ENCODE peak calls at places on chromosomes 7 and 10, in eight cellular contexts. T, V, U, B, E, A, S and O are unnamed samples.

GRCh38 chr7:55520426-55521140 is 51.7 kb downstream of the VOPP1 start:
- DNase-seq in A (no peak), V (no peak), B (no peak), T (no peak), E (no peak), U (no peak), S (no peak), O (no peak)

GRCh38 chr10:125822878-125823662 is at the start of the genes BCCIP and UROS:
- DNase-seq in T (peak), E (peak), B (peak), A (peak), V (peak), S (peak), U (peak), O (peak)

GRCh38 chr10:86757110-86757790 is 831 bp downstream of the BMPR1A start:
- DNase-seq in U (peak), A (no peak), S (peak), B (peak), T (no peak), E (peak), V (no peak), O (peak)

GRCh38 chr10:3093996-3094395 is 26.6 kb downstream of the PFKP start:
- DNase-seq in S (no peak), T (no peak), A (no peak), V (no peak), B (no peak), U (no peak), E (no peak), O (no peak)

GRCh38 chr10:48731654-48732053 is 47.0 kb downstream of the WDFY4 start:
- DNase-seq in S (no peak), T (no peak), V (no peak), B (no peak), U (no peak), A (no peak), E (no peak), O (no peak)

GRCh38 chr7:129607471-129608120 is 3.9 kb upstream of the NRF1 start:
- DNase-seq in S (no peak), V (no peak), T (no peak), U (no peak), E (peak), A (peak), B (peak), O (no peak)

GRCh38 chr10:129441391-129442009 is 25.5 kb upstream of the MGMT start:
- DNase-seq in V (no peak), T (no peak), A (no peak), E (no peak), B (no peak), S (no peak), U (no peak), O (no peak)

GRCh38 chr7:130998993-130999602 is 265.1 kb upstream of the KLF14 start:
- DNase-seq in B (no peak), A (no peak), U (no peak), V (no peak), E (no peak), S (no peak), T (no peak), O (no peak)

GRCh38 chr7:100472854-100473499 is 6.0 kb downstream of the TSC22D4 start:
- DNase-seq in S (no peak), U (peak), E (no peak), V (no peak), B (no peak), A (no peak), T (no peak), O (no peak)

GRCh38 chr10:102710604-102711003 is 3.6 kb downstream of the ARL3 start:
- DNase-seq in S (no peak), V (no peak), U (no peak), A (no peak), B (no peak), E (no peak), T (no peak), O (no peak)

GRCh38 chr7:98755138-98755898 is 114.5 kb downstream of the TMEM130 start:
- DNase-seq in B (peak), S (no peak), V (no peak), T (no peak), U (peak), A (no peak), E (no peak), O (no peak)

GRCh38 chr10:784759-785538 is 95.5 kb upstream of the DIP2C start:
- DNase-seq in E (peak), A (peak), B (peak), V (peak), U (peak), S (peak), T (no peak), O (peak)

GRCh38 chr7:130384371-130384801 is 4.1 kb downstream of the CPA1 start:
- DNase-seq in E (no peak), B (no peak), V (no peak), S (no peak), U (peak), T (no peak), A (no peak), O (no peak)

GRCh38 chr10:133356549-133356948 is 1.3 kb downstream of the FUOM start:
- DNase-seq in B (no peak), E (no peak), U (no peak), A (no peak), S (no peak), T (no peak), V (no peak), O (peak)

GRCh38 chr10:12324530-12324929 is 24.8 kb upstream of the CAMK1D start:
- DNase-seq in V (no peak), T (no peak), E (no peak), B (no peak), U (peak), S (no peak), A (no peak), O (no peak)

GRCh38 chr7:142331941-142332340 is 74.1 kb upstream of the PRSS58 start:
- DNase-seq in A (no peak), B (peak), V (no peak), U (no peak), S (no peak), T (no peak), E (no peak), O (no peak)

GRCh38 chr10:100000109-100000502 is 9.6 kb downstream of the DNMBP start:
- DNase-seq in T (no peak), S (no peak), E (no peak), B (no peak), A (no peak), V (no peak), U (no peak), O (no peak)

GRCh38 chr10:102660891-102661613 is 16.8 kb downstream of the TRIM8 start:
- DNase-seq in T (peak), V (no peak), S (no peak), A (peak), B (peak), U (peak), E (peak), O (peak)

GRCh38 chr7:48424731-48425130 is 253.5 kb downstream of the ABCA13 start:
- DNase-seq in B (peak), S (no peak), A (no peak), E (peak), T (no peak), U (no peak), V (no peak), O (no peak)

GRCh38 chr10:116688241-116688711 is 54.1 kb downstream of the HSPA12A start:
- DNase-seq in A (no peak), B (no peak), S (no peak), E (peak), V (peak), T (no peak), U (no peak), O (peak)

GRCh38 chr10:122089343-122090015 is 100.5 kb downstream of the TACC2 start:
- DNase-seq in V (no peak), U (no peak), T (no peak), B (no peak), A (no peak), E (no peak), S (no peak), O (no peak)

GRCh38 chr10:131682271-131682962 is 218.4 kb upstream of the PPP2R2D start:
- DNase-seq in S (no peak), A (no peak), T (no peak), U (peak), B (no peak), V (no peak), E (no peak), O (no peak)

GRCh38 chr7:73830872-73831655 is at the start of gene CLDN4:
- DNase-seq in V (no peak), U (no peak), A (no peak), S (no peak), E (peak), B (peak), T (no peak), O (no peak)

GRCh38 chr7:142405122-142405765 is 147.4 kb upstream of the PRSS58 start:
- DNase-seq in A (no peak), S (no peak), B (no peak), T (no peak), U (no peak), E (no peak), V (no peak), O (no peak)

GRCh38 chr10:27743736-27744477 is 1.7 kb downstream of the MKX start:
- DNase-seq in S (no peak), U (no peak), V (no peak), T (no peak), E (peak), B (no peak), A (no peak), O (peak)

GRCh38 chr10:104245066-104245632 is 9.5 kb upstream of the GSTO1 start:
- DNase-seq in E (no peak), T (no peak), A (no peak), S (no peak), V (no peak), B (no peak), U (no peak), O (no peak)